ENCODE peak calls at places on chromosome 20, in five cellular contexts. C is upper lobe of right lung; Z is AG09309; D is CD8-positive, alpha-beta memory T cell; U is suprapubic skin. J is an unnamed sample.

GRCh38 chr20:56414842-56415765 is 3.0 kb downstream of the CASS4 start:
- DNase-seq in D (peak), Z (peak), C (no peak), U (no peak), J (peak)

GRCh38 chr20:51760905-51761544 is 7.2 kb downstream of the ATP9A start:
- DNase-seq in Z (no peak), D (no peak), U (no peak), C (no peak), J (no peak)

GRCh38 chr20:57241592-57241991 is 24.8 kb downstream of the BMP7 start:
- DNase-seq in U (no peak), D (no peak), C (no peak), Z (no peak), J (no peak)

GRCh38 chr20:18788021-18788420 is 25.6 kb upstream of the SCP2D1 start:
- DNase-seq in C (no peak), D (no peak), Z (no peak), U (no peak), J (no peak)

GRCh38 chr20:41168281-41169183 is 31.2 kb downstream of the PLCG1 start:
- DNase-seq in C (peak), U (peak), D (no peak), Z (no peak), J (no peak)

GRCh38 chr20:29301624-29302259 is 1955.7 kb upstream of the DEFB115 start:
- DNase-seq in C (peak), D (no peak), U (no peak), Z (no peak), J (no peak)

GRCh38 chr20:59742351-59743095 is 138.2 kb downstream of the PHACTR3 start:
- DNase-seq in U (no peak), Z (no peak), D (no peak), C (no peak), J (no peak)

GRCh38 chr20:8856668-8857067 is 212.2 kb upstream of the PLCB4 start:
- DNase-seq in U (no peak), Z (no peak), C (no peak), D (no peak), J (no peak)

GRCh38 chr20:13822459-13822858 is 37.6 kb downstream of the NDUFAF5 start:
- DNase-seq in C (no peak), D (no peak), Z (no peak), U (no peak), J (no peak)

GRCh38 chr20:3808141-3808479 is 12.0 kb downstream of the CDC25B start:
- DNase-seq in Z (peak), D (no peak), C (peak), U (no peak), J (peak)

GRCh38 chr20:51529027-51529749 is 13.3 kb downstream of the NFATC2 start:
- DNase-seq in C (no peak), D (no peak), Z (peak), U (no peak), J (no peak)

GRCh38 chr20:35273449-35274171 is 4.3 kb downstream of the MMP24OS start:
- DNase-seq in D (no peak), U (no peak), C (peak), Z (no peak), J (no peak)

GRCh38 chr20:18639501-18639979 is 51.7 kb downstream of the DTD1 start:
- DNase-seq in Z (no peak), U (no peak), C (no peak), D (no peak), J (no peak)

GRCh38 chr20:10863337-10864060 is 189.7 kb upstream of the JAG1 start:
- DNase-seq in D (no peak), U (no peak), Z (no peak), C (no peak), J (peak)

GRCh38 chr20:50376888-50377459 is 133.2 kb upstream of the PTPN1 start:
- DNase-seq in Z (no peak), U (no peak), C (no peak), D (no peak), J (no peak)

GRCh38 chr20:13492001-13492480 is 146.7 kb downstream of the TASP1 start:
- DNase-seq in C (no peak), Z (peak), U (peak), D (no peak), J (peak)

GRCh38 chr20:5190444-5190843 is 63.6 kb downstream of the CDS2 start:
- DNase-seq in D (no peak), U (no peak), C (no peak), Z (no peak), J (no peak)

GRCh38 chr20:53800883-53801604 is 207.4 kb upstream of the ZNF217 start:
- DNase-seq in D (no peak), U (no peak), Z (no peak), C (no peak), J (no peak)

GRCh38 chr20:38499366-38499765 is 26.7 kb downstream of the RALGAPB start:
- DNase-seq in U (no peak), D (no peak), C (no peak), Z (no peak), J (no peak)

GRCh38 chr20:20373046-20373706 is 5.3 kb downstream of the INSM1 start:
- DNase-seq in D (no peak), C (no peak), Z (peak), U (no peak), J (peak)

GRCh38 chr20:50916257-50916656 is 15.0 kb downstream of the ADNP start:
- DNase-seq in D (no peak), U (no peak), Z (no peak), C (no peak), J (no peak)

GRCh38 chr20:59779656-59780380 is 153.6 kb downstream of the SYCP2 start:
- DNase-seq in C (no peak), Z (no peak), U (no peak), D (no peak), J (no peak)

GRCh38 chr20:52033313-52033712 is 158.3 kb downstream of the ZFP64 start:
- DNase-seq in C (no peak), Z (no peak), D (no peak), U (no peak), J (no peak)

GRCh38 chr20:37524221-37524700 is 3.2 kb downstream of the NNAT start:
- DNase-seq in D (no peak), U (no peak), Z (no peak), C (no peak), J (peak)

GRCh38 chr20:49979030-49979832 is 3.5 kb upstream of the SNAI1 start:
- DNase-seq in U (no peak), C (peak), D (peak), Z (no peak), J (no peak)

GRCh38 chr20:17316316-17317038 is 89.6 kb downstream of the PCSK2 start:
- DNase-seq in Z (no peak), D (no peak), U (no peak), C (no peak), J (no peak)

GRCh38 chr20:33838035-33838864 is 27.1 kb downstream of the CHMP4B start:
- DNase-seq in D (no peak), Z (no peak), U (no peak), C (no peak), J (no peak)

GRCh38 chr20:4091332-4092135 is 76.2 kb upstream of the RNF24 start:
- DNase-seq in C (peak), D (no peak), U (no peak), Z (no peak), J (peak)

GRCh38 chr20:19775353-19776201 is 17.5 kb downstream of the RIN2 start:
- DNase-seq in C (no peak), Z (peak), U (no peak), D (no peak), J (no peak)

GRCh38 chr20:40673442-40673841 is 15.6 kb downstream of the MAFB start:
- DNase-seq in D (no peak), Z (no peak), U (no peak), C (no peak), J (no peak)

GRCh38 chr20:41678799-41679198 is 60.6 kb upstream of the CHD6 start:
- DNase-seq in C (no peak), Z (no peak), D (no peak), U (no peak), J (no peak)

GRCh38 chr20:38723069-38723981 is 961 bp upstream of the SLC32A1 start:
- DNase-seq in U (no peak), D (no peak), C (no peak), Z (no peak), J (no peak)

GRCh38 chr20:17452441-17452840 is 78.7 kb downstream of the BFSP1 start:
- DNase-seq in D (no peak), Z (no peak), U (no peak), C (no peak), J (no peak)

GRCh38 chr20:45101333-45101850 is 465 bp upstream of the KCNS1 start:
- DNase-seq in D (no peak), C (no peak), U (no peak), Z (no peak), J (no peak)
- H3K4me3 ChIP-seq in D (no peak), C (no peak), U (no peak), Z (no peak), J (no peak)

DNA sequence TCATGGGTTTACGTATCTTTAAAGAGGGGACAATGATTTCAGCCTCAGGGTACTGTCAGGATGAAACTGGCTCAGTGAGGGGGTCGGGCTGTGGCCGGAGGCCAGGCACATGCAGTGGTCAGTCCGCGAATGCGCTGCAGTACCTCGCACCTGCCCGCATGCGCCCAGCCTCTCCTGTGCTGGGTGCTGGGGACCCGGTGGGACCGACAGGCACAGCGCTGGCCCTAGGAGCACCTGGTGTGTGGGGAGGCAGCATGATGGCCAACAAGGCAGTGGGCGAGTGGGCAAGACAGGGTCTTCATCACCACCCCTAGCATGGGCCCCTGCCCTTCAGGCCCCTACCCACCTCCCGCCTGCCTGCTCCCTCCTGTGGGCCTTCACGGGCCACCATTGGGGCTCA is 970 bp upstream of the CABLES2 start:
- DNase-seq in Z (no peak), C (no peak), U (no peak), D (no peak), J (no peak)
- H3K4me3 ChIP-seq in Z (no peak), C (no peak), U (no peak), D (no peak), J (no peak)

DNA sequence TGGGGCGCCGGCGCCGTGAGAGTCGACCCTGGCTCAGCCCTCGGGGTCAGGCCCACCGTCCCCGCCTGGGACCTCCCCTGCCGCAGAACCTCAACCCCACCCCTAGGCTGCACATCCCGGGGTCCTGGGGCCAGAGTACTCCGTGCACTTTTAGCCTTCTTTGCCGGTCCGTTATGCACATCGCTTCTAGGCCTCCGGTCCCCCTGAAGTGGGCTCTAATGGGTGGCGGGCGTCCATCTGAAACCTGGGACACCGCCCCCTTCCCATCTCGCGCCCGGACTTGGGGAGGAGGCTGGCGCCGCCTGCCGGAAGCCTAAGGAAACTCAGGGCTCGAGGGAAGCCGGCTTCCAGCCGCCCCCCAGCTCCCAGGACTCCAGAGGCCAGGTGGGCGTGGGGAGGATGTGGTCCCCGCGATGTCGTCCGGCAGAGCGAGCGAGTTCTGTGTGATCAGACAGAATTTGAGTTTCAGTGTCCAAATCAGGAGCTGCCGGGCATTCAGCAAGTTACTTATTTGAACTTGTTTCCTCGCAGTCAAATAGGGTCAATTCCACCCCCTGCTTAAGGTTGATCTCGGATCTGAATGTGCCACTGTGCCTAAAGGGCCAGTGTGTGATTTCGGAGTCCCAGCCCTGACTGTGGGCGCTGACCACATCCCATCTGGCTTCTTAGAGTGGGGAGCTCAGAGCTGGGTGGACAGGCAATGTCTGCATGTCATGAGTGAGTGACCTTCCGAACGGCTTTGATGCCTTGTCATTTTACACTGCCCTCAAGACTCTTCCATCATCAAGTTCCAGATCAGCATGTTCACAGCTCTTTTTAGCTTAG is 47.6 kb downstream of the CPXM1 start:
- DNase-seq in U (peak), D (peak), C (no peak), Z (no peak), J (no peak)
- H3K4me3 ChIP-seq in U (peak), D (peak), C (peak), Z (peak), J (peak)

DNA sequence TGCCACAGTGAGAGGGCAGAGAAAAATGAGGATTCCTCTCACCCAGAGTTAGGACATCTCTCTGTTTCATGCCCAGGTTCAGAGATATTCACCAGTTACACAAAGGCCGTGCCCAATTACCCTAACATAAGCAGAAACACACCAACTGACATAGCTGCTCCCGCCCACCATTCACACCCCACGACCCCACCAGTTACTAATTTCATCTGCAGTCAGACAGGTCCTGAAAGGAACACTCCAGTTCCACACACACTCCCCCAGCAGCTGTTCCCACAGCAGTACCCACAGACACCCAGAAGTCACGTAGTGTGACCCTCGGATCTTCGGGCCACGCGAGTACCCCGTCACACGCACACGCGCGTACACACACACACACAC is 532 bp downstream of the TMEM74B start:
- DNase-seq in D (no peak), Z (no peak), C (no peak), U (no peak), J (no peak)
- H3K4me3 ChIP-seq in D (no peak), Z (no peak), C (peak), U (peak), J (no peak)

DNA sequence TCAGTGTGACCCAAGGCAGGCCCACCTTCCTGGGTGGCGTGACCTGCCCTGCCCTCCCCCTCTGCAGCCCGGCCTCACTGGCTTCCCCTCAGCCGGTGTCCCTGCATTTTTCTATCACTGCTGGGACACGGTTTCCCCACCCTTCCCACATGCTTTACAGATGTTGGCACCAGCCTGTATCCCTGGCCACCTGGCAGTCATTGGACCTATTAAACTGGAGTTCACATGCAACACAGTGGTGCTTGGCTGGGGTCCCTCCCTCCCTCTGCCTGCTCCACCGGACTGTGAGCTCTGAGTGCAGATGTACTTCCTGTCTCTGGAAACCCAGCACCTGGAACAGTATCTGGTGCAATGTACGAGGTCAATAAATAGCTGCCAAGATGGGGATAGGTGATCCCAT is 25.5 kb upstream of the STX16 start:
- DNase-seq in Z (no peak), C (no peak), U (no peak), D (no peak), J (no peak)
- H3K4me3 ChIP-seq in Z (no peak), C (no peak), U (no peak), D (no peak), J (no peak)

GRCh38 chr20:32585519-32586127 is 490 bp upstream of the NOL4L start:
- DNase-seq in C (no peak), Z (no peak), U (no peak), D (peak), J (no peak)
- H3K4me3 ChIP-seq in C (no peak), Z (no peak), U (peak), D (no peak), J (no peak)

GRCh38 chr20:25310921-25311728 is 63.2 kb downstream of the PYGB start:
- DNase-seq in D (no peak), Z (no peak), U (peak), C (peak), J (peak)
- H3K4me3 ChIP-seq in D (peak), Z (peak), U (peak), C (no peak), J (peak)

GRCh38 chr20:840503-840857 is 7.0 kb downstream of the FAM110A start:
- DNase-seq in C (no peak), Z (no peak), D (no peak), U (no peak), J (no peak)
- H3K4me3 ChIP-seq in C (no peak), Z (no peak), D (no peak), U (peak), J (no peak)

GRCh38 chr20:48153523-48153922 is 368.2 kb upstream of the SULF2 start:
- DNase-seq in C (no peak), Z (no peak), U (no peak), D (no peak), J (no peak)
- H3K4me3 ChIP-seq in C (no peak), Z (no peak), U (no peak), D (no peak), J (no peak)

DNA sequence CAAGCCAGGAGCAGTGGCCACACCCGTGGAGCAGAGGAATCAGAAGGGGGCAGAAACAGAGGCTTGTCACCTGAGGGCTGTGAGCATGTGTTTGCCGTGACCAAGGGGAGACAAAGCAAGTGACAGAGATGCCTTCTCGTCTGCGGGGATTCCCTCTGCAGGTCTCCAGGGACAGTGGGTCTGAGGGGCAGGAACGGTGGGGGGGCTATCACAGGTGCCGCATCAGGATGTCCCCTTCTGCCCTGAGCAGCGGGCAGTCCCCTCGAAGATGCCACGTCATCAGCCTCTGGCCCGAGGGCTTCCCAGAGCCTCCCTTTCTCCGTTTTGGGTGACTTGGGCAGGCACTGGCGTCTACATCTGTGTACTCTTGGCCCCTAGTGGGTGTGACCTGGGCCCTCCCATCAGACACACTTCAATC is 338.7 kb downstream of the PREX1 start:
- DNase-seq in Z (no peak), C (no peak), U (no peak), D (no peak), J (no peak)
- H3K4me3 ChIP-seq in Z (no peak), C (no peak), U (no peak), D (no peak), J (no peak)